ENCODE peak calls at places on chromosomes 5 and 9, in six cellular contexts. One of them, this sample, is unnamed.

GRCh38 chr5:113090336-113091106 is 113.9 kb downstream of the DCP2 start:
- DNase-seq in endothelial cell of umbilical vein: peak; percentile 70
- DNase-seq in right lobe of liver: no peak
- DNase-seq in A549: no peak
- DNase-seq in sigmoid colon: no peak
- DNase-seq in transverse colon: no peak
- DNase-seq in this sample: peak; percentile 52

GRCh38 chr5:11139471-11139870 is 378.4 kb upstream of the DAP start:
- DNase-seq in A549: no peak
- DNase-seq in right lobe of liver: no peak
- DNase-seq in sigmoid colon: no peak
- DNase-seq in transverse colon: no peak
- DNase-seq in endothelial cell of umbilical vein: no peak
- DNase-seq in this sample: no peak

GRCh38 chr9:128887914-128888350 is 6.0 kb downstream of the LRRC8A start:
- DNase-seq in transverse colon: no peak
- DNase-seq in sigmoid colon: no peak
- DNase-seq in right lobe of liver: no peak
- DNase-seq in endothelial cell of umbilical vein: peak; percentile 81
- DNase-seq in A549: no peak
- DNase-seq in this sample: peak; percentile 49

GRCh38 chr5:107958861-107959260 is 288.1 kb upstream of the EFNA5 start:
- DNase-seq in transverse colon: no peak
- DNase-seq in sigmoid colon: no peak
- DNase-seq in A549: no peak
- DNase-seq in right lobe of liver: no peak
- DNase-seq in endothelial cell of umbilical vein: no peak
- DNase-seq in this sample: no peak

GRCh38 chr9:97660847-97661246 is 27.2 kb downstream of the NCBP1 start:
- DNase-seq in sigmoid colon: no peak
- DNase-seq in transverse colon: no peak
- DNase-seq in endothelial cell of umbilical vein: no peak
- DNase-seq in A549: no peak
- DNase-seq in right lobe of liver: no peak
- DNase-seq in this sample: no peak

GRCh38 chr5:118597448-118597847 is 390.9 kb downstream of the DTWD2 start:
- DNase-seq in endothelial cell of umbilical vein: no peak
- DNase-seq in A549: no peak
- DNase-seq in right lobe of liver: no peak
- DNase-seq in sigmoid colon: no peak
- DNase-seq in transverse colon: no peak
- DNase-seq in this sample: no peak

GRCh38 chr9:122949696-122950095 is 8.9 kb downstream of the RABGAP1 start:
- DNase-seq in A549: no peak
- DNase-seq in right lobe of liver: no peak
- DNase-seq in transverse colon: no peak
- DNase-seq in sigmoid colon: no peak
- DNase-seq in endothelial cell of umbilical vein: peak; percentile 86
- DNase-seq in this sample: no peak

GRCh38 chr9:36717276-36717675 is 144.6 kb downstream of the MELK start:
- DNase-seq in right lobe of liver: no peak
- DNase-seq in transverse colon: no peak
- DNase-seq in sigmoid colon: no peak
- DNase-seq in endothelial cell of umbilical vein: no peak
- DNase-seq in A549: no peak
- DNase-seq in this sample: no peak

GRCh38 chr5:167205881-167206280 is 1085.6 kb upstream of the WWC1 start:
- DNase-seq in transverse colon: no peak
- DNase-seq in right lobe of liver: no peak
- DNase-seq in A549: no peak
- DNase-seq in sigmoid colon: no peak
- DNase-seq in endothelial cell of umbilical vein: no peak
- DNase-seq in this sample: no peak

GRCh38 chr9:135947582-135947981 is 13.6 kb downstream of the UBAC1 start:
- DNase-seq in endothelial cell of umbilical vein: no peak
- DNase-seq in A549: no peak
- DNase-seq in right lobe of liver: no peak
- DNase-seq in transverse colon: no peak
- DNase-seq in sigmoid colon: no peak
- DNase-seq in this sample: no peak

GRCh38 chr9:135945969-135946368 is 15.2 kb downstream of the UBAC1 start:
- DNase-seq in transverse colon: no peak
- DNase-seq in endothelial cell of umbilical vein: no peak
- DNase-seq in right lobe of liver: no peak
- DNase-seq in sigmoid colon: no peak
- DNase-seq in A549: no peak
- DNase-seq in this sample: no peak

GRCh38 chr9:135944444-135945252 is 16.5 kb downstream of the UBAC1 start:
- DNase-seq in endothelial cell of umbilical vein: no peak
- DNase-seq in A549: no peak
- DNase-seq in sigmoid colon: no peak
- DNase-seq in right lobe of liver: no peak
- DNase-seq in transverse colon: no peak
- DNase-seq in this sample: no peak

GRCh38 chr9:135948446-135948845 is 12.7 kb downstream of the UBAC1 start:
- DNase-seq in right lobe of liver: no peak
- DNase-seq in sigmoid colon: no peak
- DNase-seq in transverse colon: no peak
- DNase-seq in endothelial cell of umbilical vein: no peak
- DNase-seq in A549: no peak
- DNase-seq in this sample: no peak

GRCh38 chr9:135946392-135946994 is 14.7 kb downstream of the UBAC1 start:
- DNase-seq in sigmoid colon: no peak
- DNase-seq in transverse colon: no peak
- DNase-seq in right lobe of liver: no peak
- DNase-seq in endothelial cell of umbilical vein: no peak
- DNase-seq in A549: no peak
- DNase-seq in this sample: no peak
- H3K4me1 ChIP-seq in sigmoid colon: no peaks in the 10 kb centered on the region
- H3K4me1 ChIP-seq in transverse colon: no peaks in the 10 kb centered on the region
- H3K4me1 ChIP-seq in right lobe of liver: no peaks in the 10 kb centered on the region
- H3K4me1 ChIP-seq in endothelial cell of umbilical vein: peaks cover 2% of the 10 kb centered on the region
- H3K4me1 ChIP-seq in A549: no peaks in the 10 kb centered on the region
- H3K4me1 ChIP-seq in this sample: no peaks in the 10 kb centered on the region

DNA sequence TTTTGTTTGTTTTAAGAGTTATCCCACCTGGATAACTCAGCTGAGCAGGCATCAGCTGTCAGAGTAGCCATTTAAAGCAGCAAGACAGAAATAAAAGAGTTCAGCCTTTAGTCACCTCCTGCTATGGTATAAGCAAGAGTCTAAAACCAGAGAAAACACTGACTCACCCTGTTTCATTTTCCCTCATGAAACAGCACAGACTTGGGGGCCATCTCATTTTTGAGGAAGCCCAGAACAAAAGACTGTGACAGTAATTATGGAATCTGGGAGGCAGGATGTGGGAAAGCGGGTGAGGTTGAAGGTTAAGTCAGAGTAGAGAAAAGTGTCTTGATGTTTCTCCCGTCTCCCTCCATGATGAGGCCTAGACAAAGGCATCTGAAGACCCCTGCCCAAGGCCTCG is 90.2 kb upstream of the FAM174A start:
- DNase-seq in endothelial cell of umbilical vein: no peak
- DNase-seq in transverse colon: no peak
- DNase-seq in right lobe of liver: no peak
- DNase-seq in A549: no peak
- DNase-seq in sigmoid colon: no peak
- DNase-seq in this sample: no peak
- H3K27ac ChIP-seq in endothelial cell of umbilical vein: no peak overlapping the region
- H3K27ac ChIP-seq in transverse colon: no peak overlapping the region
- H3K27ac ChIP-seq in right lobe of liver: no peak overlapping the region
- H3K27ac ChIP-seq in A549: no peak overlapping the region
- H3K27ac ChIP-seq in sigmoid colon: no peak overlapping the region
- H3K27ac ChIP-seq in this sample: no peak overlapping the region

GRCh38 chr9:112894699-112895098 is 4.0 kb upstream of the SLC46A2 start:
- DNase-seq in endothelial cell of umbilical vein: no peak
- DNase-seq in sigmoid colon: no peak
- DNase-seq in A549: no peak
- DNase-seq in right lobe of liver: no peak
- DNase-seq in transverse colon: no peak
- DNase-seq in this sample: no peak

GRCh38 chr9:112891521-112891920 is 845 bp upstream of the SLC46A2 start:
- DNase-seq in transverse colon: no peak
- DNase-seq in endothelial cell of umbilical vein: no peak
- DNase-seq in right lobe of liver: no peak
- DNase-seq in A549: no peak
- DNase-seq in sigmoid colon: no peak
- DNase-seq in this sample: no peak

GRCh38 chr9:112898872-112899281 is 8.2 kb upstream of the SLC46A2 start:
- DNase-seq in sigmoid colon: no peak
- DNase-seq in right lobe of liver: no peak
- DNase-seq in transverse colon: no peak
- DNase-seq in endothelial cell of umbilical vein: no peak
- DNase-seq in A549: no peak
- DNase-seq in this sample: no peak

GRCh38 chr9:112894031-112894430 is 3.4 kb upstream of the SLC46A2 start:
- DNase-seq in A549: no peak
- DNase-seq in sigmoid colon: no peak
- DNase-seq in right lobe of liver: no peak
- DNase-seq in endothelial cell of umbilical vein: peak; percentile 59
- DNase-seq in transverse colon: no peak
- DNase-seq in this sample: no peak

DNA sequence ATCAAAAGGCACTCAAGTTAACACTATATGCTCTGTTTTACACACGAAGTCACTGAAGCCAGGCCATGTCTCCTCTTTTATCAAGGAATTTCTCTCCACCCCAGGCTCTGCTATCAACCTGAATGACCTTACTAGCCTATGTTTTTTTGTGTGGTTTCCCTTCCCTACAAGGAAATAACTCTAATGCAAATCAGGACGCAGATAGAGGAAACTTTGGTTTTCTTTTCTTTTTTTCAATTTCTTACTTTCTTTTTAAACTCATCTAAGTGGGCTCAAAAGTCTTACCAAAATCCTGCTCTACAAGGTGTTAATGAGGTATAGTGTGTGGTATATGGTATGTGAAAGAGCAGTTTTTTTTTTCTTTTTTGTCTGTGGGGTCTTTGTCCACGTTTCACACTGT is 5.5 kb upstream of the SLC46A2 start:
- DNase-seq in endothelial cell of umbilical vein: no peak
- DNase-seq in A549: no peak
- DNase-seq in right lobe of liver: no peak
- DNase-seq in transverse colon: no peak
- DNase-seq in sigmoid colon: no peak
- DNase-seq in this sample: no peak
- TF ChIP-seq POLR2A in endothelial cell of umbilical vein: no peak
- TF ChIP-seq POLR2A in A549: no peak
- TF ChIP-seq POLR2A in right lobe of liver: no peak
- TF ChIP-seq POLR2A in transverse colon: no peak
- TF ChIP-seq POLR2A in sigmoid colon: no peak
- TF ChIP-seq POLR2A in this sample: no peak

GRCh38 chr5:135715267-135716050 is 119.0 kb upstream of the SLC25A48 start:
- DNase-seq in sigmoid colon: no peak
- DNase-seq in right lobe of liver: no peak
- DNase-seq in A549: no peak
- DNase-seq in endothelial cell of umbilical vein: no peak
- DNase-seq in transverse colon: no peak
- DNase-seq in this sample: no peak

GRCh38 chr5:135714126-135714894 is 120.2 kb upstream of the SLC25A48 start:
- DNase-seq in transverse colon: no peak
- DNase-seq in sigmoid colon: no peak
- DNase-seq in right lobe of liver: no peak
- DNase-seq in endothelial cell of umbilical vein: no peak
- DNase-seq in A549: no peak
- DNase-seq in this sample: no peak

GRCh38 chr5:135709998-135710670 is 124.3 kb upstream of the SLC25A48 start:
- DNase-seq in sigmoid colon: no peak
- DNase-seq in transverse colon: no peak
- DNase-seq in right lobe of liver: no peak
- DNase-seq in A549: no peak
- DNase-seq in endothelial cell of umbilical vein: no peak
- DNase-seq in this sample: no peak

GRCh38 chr5:135709103-135709660 is 125.3 kb upstream of the SLC25A48 start:
- DNase-seq in A549: no peak
- DNase-seq in endothelial cell of umbilical vein: no peak
- DNase-seq in sigmoid colon: no peak
- DNase-seq in transverse colon: no peak
- DNase-seq in right lobe of liver: no peak
- DNase-seq in this sample: no peak

GRCh38 chr5:135713516-135713915 is 120.9 kb upstream of the SLC25A48 start:
- DNase-seq in endothelial cell of umbilical vein: no peak
- DNase-seq in sigmoid colon: no peak
- DNase-seq in transverse colon: no peak
- DNase-seq in right lobe of liver: no peak
- DNase-seq in A549: no peak
- DNase-seq in this sample: no peak
- H3K4me1 ChIP-seq in endothelial cell of umbilical vein: no peaks in the 10 kb centered on the region
- H3K4me1 ChIP-seq in sigmoid colon: no peaks in the 10 kb centered on the region
- H3K4me1 ChIP-seq in transverse colon: peaks cover 18% of the 10 kb centered on the region
- H3K4me1 ChIP-seq in right lobe of liver: no peaks in the 10 kb centered on the region
- H3K4me1 ChIP-seq in A549: peaks cover 2% of the 10 kb centered on the region
- H3K4me1 ChIP-seq in this sample: no peaks in the 10 kb centered on the region

DNA sequence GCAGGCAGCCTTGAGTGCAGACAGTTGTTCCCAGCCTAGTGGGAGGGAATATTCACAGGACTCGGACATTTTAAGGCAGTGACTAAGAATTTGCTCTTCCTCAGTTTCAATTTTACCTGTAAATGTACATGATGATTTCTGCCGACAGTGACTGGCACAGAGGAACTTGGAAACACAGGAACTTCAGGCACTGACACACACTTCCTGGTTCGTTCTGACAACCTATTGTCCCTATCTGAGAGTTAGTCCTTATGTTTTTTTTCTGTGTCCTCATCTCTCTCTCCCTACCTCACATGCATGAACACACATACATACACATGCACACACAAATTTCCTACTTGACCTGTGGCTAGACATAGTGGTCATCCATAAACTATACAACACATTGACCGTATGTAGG is 89.4 kb upstream of the CD180 start:
- DNase-seq in endothelial cell of umbilical vein: no peak
- DNase-seq in sigmoid colon: no peak
- DNase-seq in transverse colon: no peak
- DNase-seq in A549: no peak
- DNase-seq in right lobe of liver: no peak
- DNase-seq in this sample: no peak
- H3K27ac ChIP-seq in endothelial cell of umbilical vein: no peak overlapping the region
- H3K27ac ChIP-seq in sigmoid colon: no peak overlapping the region
- H3K27ac ChIP-seq in transverse colon: no peak overlapping the region
- H3K27ac ChIP-seq in A549: no peak overlapping the region
- H3K27ac ChIP-seq in right lobe of liver: no peak overlapping the region
- H3K27ac ChIP-seq in this sample: no peak overlapping the region

This sample was measured in ovary.